ENCODE peak calls at places on chromosome 16, in six cellular contexts. Z is H9, O is tibial nerve, D is cardiac muscle cell, J is ascending aorta, H is transverse colon. W is an unnamed sample. For H3K4me1, the result is how much of the 10 kb centered on the place peaks cover.

GRCh38 chr16:79287424-79287917 is 313.1 kb downstream of the MAF start:
- DNase-seq in J (no peak), H (no peak), Z (no peak), D (no peak), O (no peak), W (no peak)

GRCh38 chr16:53052519-53053501 is at the start of gene CHD9NB:
- DNase-seq in J (no peak), D (peak), H (peak), Z (no peak), O (no peak), W (no peak)

GRCh38 chr16:49834496-49835009 is 21.4 kb downstream of the ZNF423 start:
- DNase-seq in Z (no peak), O (no peak), D (peak), J (peak), H (peak), W (peak)

GRCh38 chr16:83176802-83177201 is 550.0 kb downstream of the CDH13 start:
- DNase-seq in H (no peak), D (no peak), O (no peak), Z (no peak), J (no peak), W (no peak)

GRCh38 chr16:27364493-27365141 is 37.4 kb upstream of the IL21R start:
- DNase-seq in H (peak), O (no peak), D (no peak), J (no peak), Z (no peak), W (no peak)

GRCh38 chr16:1030381-1030901 is 42.1 kb upstream of the SSTR5 start:
- DNase-seq in J (no peak), O (no peak), H (no peak), Z (no peak), D (no peak), W (peak)

GRCh38 chr16:70608516-70608915 is 37.8 kb upstream of the IL34 start:
- DNase-seq in Z (peak), H (no peak), O (no peak), J (no peak), D (no peak), W (no peak)

GRCh38 chr16:997440-998051 is 16.0 kb downstream of the SOX8 start:
- DNase-seq in Z (peak), J (no peak), H (peak), O (no peak), D (peak), W (peak)

GRCh38 chr16:46620265-46621005 is 744 bp downstream of the SHCBP1 start:
- DNase-seq in J (no peak), D (peak), H (no peak), O (no peak), Z (no peak), W (no peak)

GRCh38 chr16:88392111-88392510 is 9.4 kb downstream of the ZNF469 start:
- DNase-seq in H (no peak), O (no peak), Z (no peak), J (no peak), D (no peak), W (no peak)

GRCh38 chr16:84423416-84423837 is 55.1 kb downstream of the ATP2C2 start:
- DNase-seq in H (no peak), Z (no peak), O (no peak), J (no peak), D (peak), W (no peak)

GRCh38 chr16:72399811-72400210 is 227.9 kb upstream of the PMFBP1 start:
- DNase-seq in Z (no peak), O (no peak), D (no peak), H (no peak), J (no peak), W (no peak)

GRCh38 chr16:12688972-12689850 is 114.5 kb downstream of the CPPED1 start:
- DNase-seq in H (no peak), Z (no peak), J (no peak), D (no peak), O (no peak), W (no peak)

GRCh38 chr16:12682441-12682840 is 121.2 kb downstream of the CPPED1 start:
- DNase-seq in O (no peak), D (no peak), J (no peak), H (no peak), Z (no peak), W (no peak)

GRCh38 chr16:12690024-12690423 is 113.7 kb downstream of the CPPED1 start:
- DNase-seq in J (no peak), D (no peak), Z (no peak), H (no peak), O (no peak), W (no peak)

GRCh38 chr16:12681653-12682052 is 122.0 kb downstream of the CPPED1 start:
- DNase-seq in O (no peak), J (no peak), D (peak), Z (no peak), H (no peak), W (peak)

DNA sequence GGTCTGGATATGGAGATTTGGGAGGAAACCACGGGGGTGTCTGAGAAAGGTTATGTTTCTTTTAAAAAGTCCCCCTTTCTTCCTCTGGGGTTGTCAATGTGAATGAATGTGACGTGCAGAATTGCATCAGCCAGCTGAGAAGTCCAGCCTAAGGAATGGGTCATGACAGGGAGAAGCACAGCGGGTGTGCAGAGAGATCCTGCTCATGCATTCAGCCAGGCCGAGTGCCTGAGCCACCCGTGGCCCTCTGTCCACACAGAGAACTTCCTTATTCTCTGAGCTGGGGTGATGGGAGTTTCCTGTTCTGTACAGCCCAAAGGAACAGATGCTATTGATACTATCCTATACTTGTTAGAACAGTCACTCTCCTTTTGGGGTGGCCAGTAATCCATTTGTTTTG is 117.9 kb downstream of the CPPED1 start:
- DNase-seq in Z (no peak), H (no peak), D (no peak), J (no peak), O (no peak), W (no peak)
- H3K4me1 ChIP-seq in Z (under half), H (under half), D (under half), J (under half), O (under half), W (under half)

GRCh38 chr16:18832613-18833012 is 31.3 kb upstream of the ARL6IP1 start:
- DNase-seq in D (no peak), H (no peak), O (no peak), J (no peak), Z (no peak), W (no peak)
- H3K27ac ChIP-seq in D (no peak), H (no peak), O (no peak), J (no peak), Z (no peak), W (no peak)

GRCh38 chr16:81816351-81816750 is 37.3 kb downstream of the PLCG2 start:
- DNase-seq in H (no peak), O (no peak), D (no peak), J (no peak), Z (no peak), W (no peak)

GRCh38 chr16:81815429-81815766 is 36.3 kb downstream of the PLCG2 start:
- DNase-seq in O (no peak), J (no peak), D (no peak), Z (no peak), H (no peak), W (no peak)

GRCh38 chr16:81816793-81817210 is 37.7 kb downstream of the PLCG2 start:
- DNase-seq in J (no peak), H (peak), Z (no peak), D (no peak), O (no peak), W (no peak)

GRCh38 chr16:81813648-81814047 is 34.6 kb downstream of the PLCG2 start:
- DNase-seq in J (no peak), O (no peak), H (no peak), Z (no peak), D (no peak), W (no peak)

DNA sequence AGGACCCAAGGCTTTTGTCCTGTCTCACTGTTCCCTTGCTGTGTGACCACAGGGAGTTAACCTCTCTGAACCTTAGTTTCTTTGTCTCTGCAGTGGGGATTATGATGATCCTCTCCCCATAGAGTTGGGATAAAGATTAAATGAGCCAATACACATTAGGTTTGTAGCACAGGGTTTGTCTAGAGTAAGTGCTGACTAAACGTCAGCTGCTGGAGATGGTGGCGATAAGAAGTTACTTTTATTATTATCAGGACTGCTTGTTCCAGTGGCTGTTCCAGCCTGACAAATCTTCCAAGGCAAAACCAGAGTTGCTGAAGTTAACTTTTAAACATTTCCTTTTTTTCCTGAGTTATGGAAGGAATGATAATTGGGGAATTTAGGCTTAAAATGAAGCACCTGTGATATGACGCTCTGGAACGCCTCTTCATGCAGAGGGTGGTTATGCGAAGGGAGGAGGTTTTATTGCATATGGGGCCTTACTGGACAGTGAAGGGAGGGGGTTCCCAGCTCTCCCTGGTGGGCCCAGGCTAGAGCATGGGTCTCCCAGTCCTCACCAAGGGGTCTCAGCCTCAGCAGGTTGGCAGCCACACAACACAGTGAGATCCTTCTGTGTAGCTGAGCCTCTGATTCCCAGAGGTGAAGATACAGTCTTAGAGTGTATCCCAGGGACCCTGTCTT is 35.8 kb downstream of the PLCG2 start:
- DNase-seq in J (no peak), D (no peak), O (no peak), H (no peak), Z (no peak), W (no peak)
- H3K4me1 ChIP-seq in J (under half), D (under half), O (under half), H (under half), Z (under half), W (under half)

GRCh38 chr16:31505483-31505882 is 2.7 kb downstream of the RUSF1 start:
- DNase-seq in Z (no peak), O (no peak), D (no peak), H (no peak), J (no peak), W (no peak)

GRCh38 chr16:31507929-31508705 is at the start of gene RUSF1:
- DNase-seq in Z (peak), D (peak), J (peak), O (peak), H (peak), W (peak)

GRCh38 chr16:31513126-31513525 is 4.9 kb upstream of the RUSF1 start:
- DNase-seq in H (no peak), J (no peak), Z (no peak), D (peak), O (no peak), W (no peak)

GRCh38 chr16:31507617-31507928 is 618 bp downstream of the RUSF1 start:
- DNase-seq in Z (no peak), O (no peak), H (no peak), D (no peak), J (no peak), W (no peak)

DNA sequence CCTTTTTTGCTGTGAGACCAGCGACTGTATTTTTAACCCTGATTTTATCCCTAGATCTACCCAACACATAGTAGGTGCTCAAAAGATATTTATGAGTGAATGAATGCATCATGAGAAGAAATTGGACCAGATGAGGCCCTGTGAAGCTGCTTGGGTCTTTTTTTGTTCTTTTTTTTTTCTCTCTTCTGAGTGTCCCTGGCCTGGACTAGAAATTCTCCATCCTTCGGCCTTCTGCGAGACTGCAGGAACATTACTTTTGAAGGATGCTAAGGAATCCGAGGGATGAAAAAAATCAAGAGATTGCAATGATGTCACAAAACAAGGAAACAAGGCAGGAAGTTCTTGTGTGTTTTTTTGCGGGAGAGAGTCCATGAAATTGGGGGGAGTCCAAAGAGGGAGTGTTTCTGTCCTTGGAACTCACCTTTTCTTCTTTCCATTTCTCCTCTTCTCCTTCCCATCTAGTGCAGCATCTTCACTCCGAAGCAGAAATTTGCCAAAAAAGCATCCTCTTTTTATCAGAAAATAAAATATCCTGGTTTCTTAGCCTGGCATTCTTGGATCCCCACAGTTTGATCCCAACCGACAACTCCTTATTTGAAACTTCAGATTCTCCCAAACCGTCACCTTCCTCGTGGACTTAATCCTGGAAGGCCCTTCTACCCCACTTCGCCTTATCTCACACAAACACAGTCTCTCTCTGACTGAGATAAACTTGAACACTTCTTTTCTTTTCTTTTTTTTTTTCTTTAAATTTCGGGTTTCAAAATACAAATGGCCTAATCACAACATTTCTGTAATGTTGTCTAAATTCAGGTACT is 724 bp upstream of the RUSF1 start:
- DNase-seq in J (no peak), H (no peak), D (peak), Z (no peak), O (no peak), W (no peak)
- H3K27ac ChIP-seq in J (peak), H (peak), D (peak), Z (no peak), O (peak), W (peak)